ENCODE peak calls at places on chromosomes 12 and 14, in eight cellular contexts. One of them, this sample, is unnamed.

GRCh38 chr12:27780612-27781408 is 774 bp upstream of the MANSC4 start:
- DNase-seq in activated CD8-positive, alpha-beta T cell treated with anti-CD3 and anti-CD28 coated beads for 36 hours: peak; percentile 44
- DNase-seq in spleen: no peak
- DNase-seq in cardiac muscle cell: peak; percentile 79
- DNase-seq in SK-N-MC: no peak
- DNase-seq in activated gamma-delta T cell treated with Interleukin-2 at 50 U/mL for 16 hours: peak; percentile 24
- DNase-seq in hippocampal formation: no peak
- DNase-seq in activated T-helper 9 cell treated with anti-CD3 and anti-CD28 coated beads, Interleukin-2, amount 50 U/mL, for 16 hours: peak; percentile 5
- DNase-seq in this sample: no peak

GRCh38 chr12:32124637-32125036 is 18.0 kb downstream of the BICD1 start:
- DNase-seq in activated T-helper 9 cell treated with anti-CD3 and anti-CD28 coated beads, Interleukin-2, amount 50 U/mL, for 16 hours: no peak
- DNase-seq in cardiac muscle cell: no peak
- DNase-seq in hippocampal formation: no peak
- DNase-seq in spleen: no peak
- DNase-seq in activated gamma-delta T cell treated with Interleukin-2 at 50 U/mL for 16 hours: no peak
- DNase-seq in activated CD8-positive, alpha-beta T cell treated with anti-CD3 and anti-CD28 coated beads for 36 hours: no peak
- DNase-seq in SK-N-MC: no peak
- DNase-seq in this sample: no peak

GRCh38 chr12:107493646-107494045 is 192.0 kb upstream of the PWP1 start:
- DNase-seq in spleen: no peak
- DNase-seq in activated T-helper 9 cell treated with anti-CD3 and anti-CD28 coated beads, Interleukin-2, amount 50 U/mL, for 16 hours: no peak
- DNase-seq in activated gamma-delta T cell treated with Interleukin-2 at 50 U/mL for 16 hours: no peak
- DNase-seq in SK-N-MC: no peak
- DNase-seq in hippocampal formation: peak; percentile 5
- DNase-seq in cardiac muscle cell: no peak
- DNase-seq in activated CD8-positive, alpha-beta T cell treated with anti-CD3 and anti-CD28 coated beads for 36 hours: no peak
- DNase-seq in this sample: no peak

GRCh38 chr14:75274899-75275569 is 3.6 kb upstream of the FOS start:
- DNase-seq in spleen: peak; percentile 90
- DNase-seq in activated gamma-delta T cell treated with Interleukin-2 at 50 U/mL for 16 hours: peak; percentile 48
- DNase-seq in activated T-helper 9 cell treated with anti-CD3 and anti-CD28 coated beads, Interleukin-2, amount 50 U/mL, for 16 hours: no peak
- DNase-seq in hippocampal formation: no peak
- DNase-seq in cardiac muscle cell: no peak
- DNase-seq in activated CD8-positive, alpha-beta T cell treated with anti-CD3 and anti-CD28 coated beads for 36 hours: peak; percentile 54
- DNase-seq in SK-N-MC: no peak
- DNase-seq in this sample: no peak

GRCh38 chr12:6200266-6201198 is at the start of gene CD9:
- DNase-seq in activated T-helper 9 cell treated with anti-CD3 and anti-CD28 coated beads, Interleukin-2, amount 50 U/mL, for 16 hours: no peak
- DNase-seq in activated gamma-delta T cell treated with Interleukin-2 at 50 U/mL for 16 hours: peak; percentile 6
- DNase-seq in spleen: no peak
- DNase-seq in SK-N-MC: no peak
- DNase-seq in cardiac muscle cell: no peak
- DNase-seq in activated CD8-positive, alpha-beta T cell treated with anti-CD3 and anti-CD28 coated beads for 36 hours: peak; percentile 54
- DNase-seq in hippocampal formation: no peak
- DNase-seq in this sample: peak; percentile 94

GRCh38 chr14:96581902-96582640 is 79.9 kb downstream of the PAPOLA start:
- DNase-seq in SK-N-MC: no peak
- DNase-seq in activated CD8-positive, alpha-beta T cell treated with anti-CD3 and anti-CD28 coated beads for 36 hours: no peak
- DNase-seq in activated gamma-delta T cell treated with Interleukin-2 at 50 U/mL for 16 hours: no peak
- DNase-seq in cardiac muscle cell: no peak
- DNase-seq in activated T-helper 9 cell treated with anti-CD3 and anti-CD28 coated beads, Interleukin-2, amount 50 U/mL, for 16 hours: no peak
- DNase-seq in hippocampal formation: no peak
- DNase-seq in spleen: peak; percentile 38
- DNase-seq in this sample: peak; percentile 43

GRCh38 chr12:18224745-18225144 is 36.6 kb upstream of the PIK3C2G start:
- DNase-seq in spleen: no peak
- DNase-seq in cardiac muscle cell: peak; percentile 68
- DNase-seq in activated CD8-positive, alpha-beta T cell treated with anti-CD3 and anti-CD28 coated beads for 36 hours: no peak
- DNase-seq in SK-N-MC: peak; percentile 62
- DNase-seq in hippocampal formation: peak; percentile 45
- DNase-seq in activated gamma-delta T cell treated with Interleukin-2 at 50 U/mL for 16 hours: no peak
- DNase-seq in activated T-helper 9 cell treated with anti-CD3 and anti-CD28 coated beads, Interleukin-2, amount 50 U/mL, for 16 hours: no peak
- DNase-seq in this sample: no peak

GRCh38 chr12:104355630-104356029 is 52.1 kb downstream of the EID3 start:
- DNase-seq in SK-N-MC: no peak
- DNase-seq in activated T-helper 9 cell treated with anti-CD3 and anti-CD28 coated beads, Interleukin-2, amount 50 U/mL, for 16 hours: no peak
- DNase-seq in activated CD8-positive, alpha-beta T cell treated with anti-CD3 and anti-CD28 coated beads for 36 hours: no peak
- DNase-seq in activated gamma-delta T cell treated with Interleukin-2 at 50 U/mL for 16 hours: no peak
- DNase-seq in cardiac muscle cell: no peak
- DNase-seq in spleen: no peak
- DNase-seq in hippocampal formation: no peak
- DNase-seq in this sample: no peak

GRCh38 chr14:99548285-99548684 is 55.7 kb downstream of the CCDC85C start:
- DNase-seq in spleen: no peak
- DNase-seq in cardiac muscle cell: no peak
- DNase-seq in activated gamma-delta T cell treated with Interleukin-2 at 50 U/mL for 16 hours: no peak
- DNase-seq in activated T-helper 9 cell treated with anti-CD3 and anti-CD28 coated beads, Interleukin-2, amount 50 U/mL, for 16 hours: no peak
- DNase-seq in hippocampal formation: no peak
- DNase-seq in SK-N-MC: no peak
- DNase-seq in activated CD8-positive, alpha-beta T cell treated with anti-CD3 and anti-CD28 coated beads for 36 hours: no peak
- DNase-seq in this sample: no peak

GRCh38 chr14:99035268-99035667 is 236.7 kb downstream of the BCL11B start:
- DNase-seq in spleen: no peak
- DNase-seq in activated CD8-positive, alpha-beta T cell treated with anti-CD3 and anti-CD28 coated beads for 36 hours: no peak
- DNase-seq in activated T-helper 9 cell treated with anti-CD3 and anti-CD28 coated beads, Interleukin-2, amount 50 U/mL, for 16 hours: no peak
- DNase-seq in hippocampal formation: no peak
- DNase-seq in SK-N-MC: peak; percentile 2
- DNase-seq in cardiac muscle cell: peak; percentile 51
- DNase-seq in activated gamma-delta T cell treated with Interleukin-2 at 50 U/mL for 16 hours: no peak
- DNase-seq in this sample: no peak

GRCh38 chr12:110785240-110785639 is 42.5 kb upstream of the PPP1CC start:
- DNase-seq in activated gamma-delta T cell treated with Interleukin-2 at 50 U/mL for 16 hours: no peak
- DNase-seq in SK-N-MC: no peak
- DNase-seq in hippocampal formation: no peak
- DNase-seq in spleen: no peak
- DNase-seq in cardiac muscle cell: no peak
- DNase-seq in activated T-helper 9 cell treated with anti-CD3 and anti-CD28 coated beads, Interleukin-2, amount 50 U/mL, for 16 hours: no peak
- DNase-seq in activated CD8-positive, alpha-beta T cell treated with anti-CD3 and anti-CD28 coated beads for 36 hours: no peak
- DNase-seq in this sample: no peak

GRCh38 chr14:92960706-92961566 is 38.0 kb downstream of the CHGA start:
- DNase-seq in hippocampal formation: no peak
- DNase-seq in activated gamma-delta T cell treated with Interleukin-2 at 50 U/mL for 16 hours: no peak
- DNase-seq in SK-N-MC: no peak
- DNase-seq in cardiac muscle cell: peak; percentile 17
- DNase-seq in spleen: peak; percentile 61
- DNase-seq in activated T-helper 9 cell treated with anti-CD3 and anti-CD28 coated beads, Interleukin-2, amount 50 U/mL, for 16 hours: no peak
- DNase-seq in activated CD8-positive, alpha-beta T cell treated with anti-CD3 and anti-CD28 coated beads for 36 hours: no peak
- DNase-seq in this sample: no peak

GRCh38 chr12:124496584-124496983 is 70.8 kb downstream of the NCOR2 start:
- DNase-seq in spleen: no peak
- DNase-seq in activated CD8-positive, alpha-beta T cell treated with anti-CD3 and anti-CD28 coated beads for 36 hours: peak; percentile 49
- DNase-seq in hippocampal formation: no peak
- DNase-seq in activated gamma-delta T cell treated with Interleukin-2 at 50 U/mL for 16 hours: no peak
- DNase-seq in activated T-helper 9 cell treated with anti-CD3 and anti-CD28 coated beads, Interleukin-2, amount 50 U/mL, for 16 hours: no peak
- DNase-seq in cardiac muscle cell: no peak
- DNase-seq in SK-N-MC: no peak
- DNase-seq in this sample: no peak

GRCh38 chr14:73170686-73171085 is 34.4 kb downstream of the PSEN1 start:
- DNase-seq in spleen: no peak
- DNase-seq in SK-N-MC: no peak
- DNase-seq in activated CD8-positive, alpha-beta T cell treated with anti-CD3 and anti-CD28 coated beads for 36 hours: no peak
- DNase-seq in hippocampal formation: no peak
- DNase-seq in activated gamma-delta T cell treated with Interleukin-2 at 50 U/mL for 16 hours: no peak
- DNase-seq in cardiac muscle cell: no peak
- DNase-seq in activated T-helper 9 cell treated with anti-CD3 and anti-CD28 coated beads, Interleukin-2, amount 50 U/mL, for 16 hours: no peak
- DNase-seq in this sample: no peak

GRCh38 chr14:64234877-64235651 is 59.1 kb downstream of the ESR2 start:
- DNase-seq in activated CD8-positive, alpha-beta T cell treated with anti-CD3 and anti-CD28 coated beads for 36 hours: no peak
- DNase-seq in spleen: no peak
- DNase-seq in SK-N-MC: no peak
- DNase-seq in activated T-helper 9 cell treated with anti-CD3 and anti-CD28 coated beads, Interleukin-2, amount 50 U/mL, for 16 hours: no peak
- DNase-seq in hippocampal formation: no peak
- DNase-seq in activated gamma-delta T cell treated with Interleukin-2 at 50 U/mL for 16 hours: no peak
- DNase-seq in cardiac muscle cell: peak; percentile 58
- DNase-seq in this sample: no peak

GRCh38 chr14:100408350-100409015 is 85.3 kb downstream of the SLC25A47 start:
- DNase-seq in SK-N-MC: no peak
- DNase-seq in cardiac muscle cell: peak; percentile 89
- DNase-seq in hippocampal formation: no peak
- DNase-seq in activated T-helper 9 cell treated with anti-CD3 and anti-CD28 coated beads, Interleukin-2, amount 50 U/mL, for 16 hours: no peak
- DNase-seq in activated gamma-delta T cell treated with Interleukin-2 at 50 U/mL for 16 hours: no peak
- DNase-seq in spleen: no peak
- DNase-seq in activated CD8-positive, alpha-beta T cell treated with anti-CD3 and anti-CD28 coated beads for 36 hours: no peak
- DNase-seq in this sample: no peak

GRCh38 chr12:82996168-82996812 is 309.6 kb downstream of the TMTC2 start:
- DNase-seq in activated CD8-positive, alpha-beta T cell treated with anti-CD3 and anti-CD28 coated beads for 36 hours: no peak
- DNase-seq in spleen: no peak
- DNase-seq in cardiac muscle cell: no peak
- DNase-seq in SK-N-MC: no peak
- DNase-seq in hippocampal formation: no peak
- DNase-seq in activated T-helper 9 cell treated with anti-CD3 and anti-CD28 coated beads, Interleukin-2, amount 50 U/mL, for 16 hours: no peak
- DNase-seq in activated gamma-delta T cell treated with Interleukin-2 at 50 U/mL for 16 hours: no peak
- DNase-seq in this sample: no peak

GRCh38 chr12:70190252-70191010 is 52.8 kb upstream of the CNOT2 start:
- DNase-seq in SK-N-MC: peak; percentile 85
- DNase-seq in cardiac muscle cell: peak; percentile 51
- DNase-seq in spleen: no peak
- DNase-seq in hippocampal formation: no peak
- DNase-seq in activated CD8-positive, alpha-beta T cell treated with anti-CD3 and anti-CD28 coated beads for 36 hours: no peak
- DNase-seq in activated gamma-delta T cell treated with Interleukin-2 at 50 U/mL for 16 hours: no peak
- DNase-seq in activated T-helper 9 cell treated with anti-CD3 and anti-CD28 coated beads, Interleukin-2, amount 50 U/mL, for 16 hours: no peak
- DNase-seq in this sample: no peak

GRCh38 chr14:104970231-104971068 is 7.7 kb downstream of the AHNAK2 start:
- DNase-seq in activated T-helper 9 cell treated with anti-CD3 and anti-CD28 coated beads, Interleukin-2, amount 50 U/mL, for 16 hours: no peak
- DNase-seq in activated gamma-delta T cell treated with Interleukin-2 at 50 U/mL for 16 hours: no peak
- DNase-seq in spleen: peak; percentile 67
- DNase-seq in cardiac muscle cell: peak; percentile 77
- DNase-seq in SK-N-MC: no peak
- DNase-seq in activated CD8-positive, alpha-beta T cell treated with anti-CD3 and anti-CD28 coated beads for 36 hours: no peak
- DNase-seq in hippocampal formation: no peak
- DNase-seq in this sample: peak; percentile 97

GRCh38 chr12:19120795-19121194 is 8.7 kb upstream of the PLEKHA5 start:
- DNase-seq in hippocampal formation: no peak
- DNase-seq in activated CD8-positive, alpha-beta T cell treated with anti-CD3 and anti-CD28 coated beads for 36 hours: no peak
- DNase-seq in activated T-helper 9 cell treated with anti-CD3 and anti-CD28 coated beads, Interleukin-2, amount 50 U/mL, for 16 hours: no peak
- DNase-seq in activated gamma-delta T cell treated with Interleukin-2 at 50 U/mL for 16 hours: no peak
- DNase-seq in spleen: no peak
- DNase-seq in SK-N-MC: no peak
- DNase-seq in cardiac muscle cell: no peak
- DNase-seq in this sample: no peak

GRCh38 chr12:120962487-120963054 is 15.8 kb upstream of the HNF1A start:
- DNase-seq in spleen: no peak
- DNase-seq in activated T-helper 9 cell treated with anti-CD3 and anti-CD28 coated beads, Interleukin-2, amount 50 U/mL, for 16 hours: no peak
- DNase-seq in cardiac muscle cell: no peak
- DNase-seq in SK-N-MC: no peak
- DNase-seq in activated gamma-delta T cell treated with Interleukin-2 at 50 U/mL for 16 hours: no peak
- DNase-seq in activated CD8-positive, alpha-beta T cell treated with anti-CD3 and anti-CD28 coated beads for 36 hours: peak; percentile 18
- DNase-seq in hippocampal formation: no peak
- DNase-seq in this sample: no peak

GRCh38 chr12:48690990-48691389 is 9.0 kb upstream of the KANSL2 start:
- DNase-seq in SK-N-MC: no peak
- DNase-seq in activated CD8-positive, alpha-beta T cell treated with anti-CD3 and anti-CD28 coated beads for 36 hours: no peak
- DNase-seq in spleen: no peak
- DNase-seq in cardiac muscle cell: no peak
- DNase-seq in hippocampal formation: no peak
- DNase-seq in activated T-helper 9 cell treated with anti-CD3 and anti-CD28 coated beads, Interleukin-2, amount 50 U/mL, for 16 hours: no peak
- DNase-seq in activated gamma-delta T cell treated with Interleukin-2 at 50 U/mL for 16 hours: no peak
- DNase-seq in this sample: no peak

GRCh38 chr12:117240356-117240755 is 50.1 kb upstream of the FBXO21 start:
- DNase-seq in spleen: no peak
- DNase-seq in SK-N-MC: no peak
- DNase-seq in activated CD8-positive, alpha-beta T cell treated with anti-CD3 and anti-CD28 coated beads for 36 hours: no peak
- DNase-seq in activated T-helper 9 cell treated with anti-CD3 and anti-CD28 coated beads, Interleukin-2, amount 50 U/mL, for 16 hours: no peak
- DNase-seq in activated gamma-delta T cell treated with Interleukin-2 at 50 U/mL for 16 hours: no peak
- DNase-seq in cardiac muscle cell: no peak
- DNase-seq in hippocampal formation: no peak
- DNase-seq in this sample: no peak

GRCh38 chr14:21039059-21039422 is 3.1 kb upstream of the RNASE7 start:
- DNase-seq in spleen: peak; percentile 78
- DNase-seq in activated gamma-delta T cell treated with Interleukin-2 at 50 U/mL for 16 hours: no peak
- DNase-seq in activated T-helper 9 cell treated with anti-CD3 and anti-CD28 coated beads, Interleukin-2, amount 50 U/mL, for 16 hours: no peak
- DNase-seq in SK-N-MC: no peak
- DNase-seq in cardiac muscle cell: peak; percentile 94
- DNase-seq in activated CD8-positive, alpha-beta T cell treated with anti-CD3 and anti-CD28 coated beads for 36 hours: no peak
- DNase-seq in hippocampal formation: peak; percentile 73
- DNase-seq in this sample: peak; percentile 88

GRCh38 chr14:52333823-52334657 is 19.9 kb downstream of the PTGER2 start:
- DNase-seq in activated gamma-delta T cell treated with Interleukin-2 at 50 U/mL for 16 hours: no peak
- DNase-seq in cardiac muscle cell: peak; percentile 57
- DNase-seq in hippocampal formation: no peak
- DNase-seq in activated CD8-positive, alpha-beta T cell treated with anti-CD3 and anti-CD28 coated beads for 36 hours: no peak
- DNase-seq in activated T-helper 9 cell treated with anti-CD3 and anti-CD28 coated beads, Interleukin-2, amount 50 U/mL, for 16 hours: no peak
- DNase-seq in SK-N-MC: no peak
- DNase-seq in spleen: no peak
- DNase-seq in this sample: no peak

GRCh38 chr14:90179809-90180779 is 76.3 kb upstream of the PSMC1 start:
- DNase-seq in activated gamma-delta T cell treated with Interleukin-2 at 50 U/mL for 16 hours: no peak
- DNase-seq in spleen: no peak
- DNase-seq in hippocampal formation: no peak
- DNase-seq in activated CD8-positive, alpha-beta T cell treated with anti-CD3 and anti-CD28 coated beads for 36 hours: no peak
- DNase-seq in activated T-helper 9 cell treated with anti-CD3 and anti-CD28 coated beads, Interleukin-2, amount 50 U/mL, for 16 hours: no peak
- DNase-seq in cardiac muscle cell: no peak
- DNase-seq in SK-N-MC: no peak
- DNase-seq in this sample: no peak

GRCh38 chr14:102784892-102785597 is 7.8 kb downstream of the TRAF3 start:
- DNase-seq in cardiac muscle cell: no peak
- DNase-seq in hippocampal formation: no peak
- DNase-seq in activated T-helper 9 cell treated with anti-CD3 and anti-CD28 coated beads, Interleukin-2, amount 50 U/mL, for 16 hours: no peak
- DNase-seq in spleen: peak; percentile 0
- DNase-seq in activated CD8-positive, alpha-beta T cell treated with anti-CD3 and anti-CD28 coated beads for 36 hours: no peak
- DNase-seq in SK-N-MC: no peak
- DNase-seq in activated gamma-delta T cell treated with Interleukin-2 at 50 U/mL for 16 hours: no peak
- DNase-seq in this sample: no peak

GRCh38 chr12:119781804-119782203 is 95.3 kb downstream of the CIT start:
- DNase-seq in activated CD8-positive, alpha-beta T cell treated with anti-CD3 and anti-CD28 coated beads for 36 hours: no peak
- DNase-seq in SK-N-MC: no peak
- DNase-seq in hippocampal formation: no peak
- DNase-seq in cardiac muscle cell: no peak
- DNase-seq in spleen: no peak
- DNase-seq in activated T-helper 9 cell treated with anti-CD3 and anti-CD28 coated beads, Interleukin-2, amount 50 U/mL, for 16 hours: no peak
- DNase-seq in activated gamma-delta T cell treated with Interleukin-2 at 50 U/mL for 16 hours: no peak
- DNase-seq in this sample: no peak

This sample was measured in posterior vena cava.